ENCODE peak calls at places on chromosomes 13 and 19, in nine cellular contexts. J is foreskin fibroblast, R is ascending aorta, S is neural crest cell, E is endothelial cell, L is Peyer's patch, Q is fibroblast of mammary gland, F is dorsolateral prefrontal cortex, U is breast epithelium. Z is an unnamed sample.

GRCh38 chr19:16571283-16571682 is 932 bp downstream of the SLC35E1 start:
- DNase-seq in U (no peak), R (no peak), Q (peak), L (no peak), S (no peak), J (peak), E (no peak), F (no peak), Z (no peak)

GRCh38 chr13:60448907-60449510 is 52.0 kb downstream of the TDRD3 start:
- DNase-seq in U (no peak), R (no peak), S (peak), E (peak), Q (peak), F (no peak), L (no peak), J (peak), Z (no peak)

GRCh38 chr19:39924389-39924788 is 10.0 kb downstream of the FCGBP start:
- DNase-seq in R (no peak), L (no peak), S (no peak), J (no peak), Q (no peak), U (no peak), E (no peak), F (no peak), Z (no peak)

GRCh38 chr13:112444001-112444311 is 67.8 kb downstream of the SPACA7 start:
- DNase-seq in E (peak), J (peak), L (no peak), Q (peak), S (peak), U (no peak), F (peak), R (no peak), Z (peak)

GRCh38 chr13:46995874-46996273 is 99.0 kb upstream of the HTR2A start:
- DNase-seq in F (no peak), L (no peak), E (no peak), Q (no peak), U (no peak), J (no peak), S (no peak), R (no peak), Z (no peak)

GRCh38 chr13:87820221-87820620 is 149.1 kb downstream of the SLITRK5 start:
- DNase-seq in J (no peak), U (no peak), S (no peak), Q (peak), L (no peak), R (no peak), E (no peak), F (no peak), Z (no peak)

GRCh38 chr19:2360876-2361232 is 789 bp downstream of the TMPRSS9 start:
- DNase-seq in U (no peak), R (no peak), S (no peak), L (no peak), E (no peak), J (no peak), F (no peak), Q (no peak), Z (no peak)

GRCh38 chr19:15448778-15449619 is 757 bp downstream of the WIZ start:
- DNase-seq in J (peak), R (no peak), S (no peak), E (no peak), F (no peak), Q (no peak), U (no peak), L (no peak), Z (no peak)

GRCh38 chr19:10474962-10475451 is 28.1 kb downstream of the KEAP1 start:
- DNase-seq in L (no peak), J (no peak), E (no peak), Q (no peak), S (no peak), F (no peak), U (no peak), R (no peak), Z (no peak)

GRCh38 chr19:16911046-16911445 is 22.2 kb downstream of the F2RL3 start:
- DNase-seq in S (no peak), F (no peak), E (no peak), Q (no peak), L (no peak), J (no peak), U (no peak), R (no peak), Z (no peak)

GRCh38 chr19:4368128-4368820 is 24.9 kb downstream of the MPND start:
- DNase-seq in R (no peak), S (no peak), E (no peak), L (peak), Q (peak), J (no peak), F (no peak), U (no peak), Z (no peak)

GRCh38 chr19:10113964-10114650 is 2.6 kb downstream of the P2RY11 start:
- DNase-seq in S (no peak), R (no peak), U (no peak), E (no peak), F (no peak), L (no peak), J (no peak), Q (no peak), Z (no peak)

GRCh38 chr13:21528616-21529015 is 69.5 kb upstream of the ZDHHC20 start:
- DNase-seq in L (no peak), R (no peak), Q (peak), J (peak), U (no peak), S (no peak), F (no peak), E (no peak), Z (no peak)

GRCh38 chr19:42362891-42363440 is 27.1 kb downstream of the CNFN start:
- DNase-seq in S (no peak), U (no peak), E (no peak), Q (no peak), J (no peak), F (no peak), R (no peak), L (no peak), Z (no peak)

GRCh38 chr19:39276740-39277139 is 8.5 kb downstream of the IFNL2 start:
- DNase-seq in L (no peak), E (no peak), J (no peak), Q (no peak), U (no peak), S (no peak), R (no peak), F (no peak), Z (no peak)

GRCh38 chr19:7860902-7861618 is 13.1 kb downstream of the PRR36 start:
- DNase-seq in S (no peak), U (no peak), R (no peak), F (peak), L (no peak), Q (no peak), E (no peak), J (no peak), Z (no peak)

GRCh38 chr19:7862413-7862951 is 11.7 kb downstream of the PRR36 start:
- DNase-seq in L (peak), U (peak), Q (peak), S (peak), F (no peak), J (peak), R (no peak), E (peak), Z (peak)

GRCh38 chr19:7863157-7863970 is 10.8 kb downstream of the PRR36 start:
- DNase-seq in L (no peak), R (no peak), U (no peak), E (no peak), J (no peak), Q (no peak), S (no peak), F (no peak), Z (no peak)

GRCh38 chr19:7860166-7860901 is 13.9 kb downstream of the PRR36 start:
- DNase-seq in J (no peak), Q (no peak), R (no peak), L (no peak), U (no peak), F (no peak), S (no peak), E (no peak), Z (no peak)

DNA sequence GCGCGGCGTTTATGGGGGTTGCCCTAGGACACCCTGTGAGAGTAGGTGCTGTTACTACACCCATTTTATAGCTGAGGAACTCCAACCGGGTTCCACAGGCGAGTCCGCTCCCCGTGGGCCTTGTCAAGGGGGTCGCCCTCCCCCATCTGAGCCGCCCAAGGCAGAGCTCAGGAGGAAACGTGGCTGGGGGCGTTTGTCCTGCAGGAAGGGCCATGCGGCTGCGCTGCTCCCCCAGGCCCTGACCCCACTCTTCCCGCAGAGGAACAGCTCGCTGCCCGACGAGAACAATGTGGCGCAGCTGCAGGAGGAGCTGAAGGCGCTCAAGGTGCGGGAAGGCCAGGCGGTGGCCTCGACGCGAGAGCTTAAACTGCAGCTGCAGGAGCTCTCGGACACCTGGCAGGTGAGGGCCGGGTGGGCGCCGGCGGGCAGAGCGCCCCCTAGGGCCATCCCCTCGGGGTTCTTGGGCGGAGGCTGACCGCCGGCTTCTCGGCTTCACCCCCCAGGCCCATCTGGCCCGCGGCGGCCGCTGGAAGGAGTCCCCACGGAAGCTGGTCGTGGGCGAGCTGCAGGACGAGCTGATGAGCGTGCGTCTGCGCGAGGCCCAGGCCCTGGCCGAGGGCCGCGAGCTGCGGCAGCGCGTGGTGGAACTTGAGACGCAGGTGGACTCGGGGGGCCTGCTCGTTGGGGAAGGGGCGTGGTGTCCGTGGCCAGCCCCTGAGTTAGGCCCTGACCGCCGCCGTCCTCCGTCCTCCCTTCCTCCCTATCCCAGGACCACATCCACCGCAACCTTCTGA is 12.4 kb downstream of the PRR36 start:
- DNase-seq in R (no peak), J (no peak), Q (no peak), F (no peak), E (no peak), L (no peak), U (no peak), S (no peak), Z (no peak)
- TF ChIP-seq CTCF in R (no peak), J (no peak), Q (no peak), F (no peak), E (peak), L (no peak), U (no peak), S (peak), Z (peak)

GRCh38 chr13:114108141-114108761 is 24.2 kb downstream of the RASA3 start:
- DNase-seq in U (peak), Q (no peak), J (no peak), E (no peak), R (peak), L (no peak), F (no peak), S (no peak), Z (no peak)

GRCh38 chr13:114109646-114110045 is 22.8 kb downstream of the RASA3 start:
- DNase-seq in L (no peak), E (no peak), J (peak), F (no peak), S (no peak), Q (no peak), U (peak), R (no peak), Z (no peak)

GRCh38 chr13:114111577-114111976 is 20.8 kb downstream of the RASA3 start:
- DNase-seq in E (no peak), Q (peak), L (no peak), F (no peak), U (no peak), R (no peak), J (peak), S (no peak), Z (no peak)

GRCh38 chr13:114108894-114109293 is 23.5 kb downstream of the RASA3 start:
- DNase-seq in R (no peak), U (peak), F (no peak), J (no peak), S (no peak), Q (no peak), E (no peak), L (no peak), Z (no peak)

GRCh38 chr13:114110091-114110829 is 22.2 kb downstream of the RASA3 start:
- DNase-seq in F (no peak), L (peak), R (no peak), J (peak), E (peak), U (peak), S (no peak), Q (peak), Z (no peak)
- TF ChIP-seq CTCF in F (no peak), L (peak), R (no peak), J (no peak), E (peak), U (no peak), S (no peak), Q (no peak), Z (no peak)

GRCh38 chr19:19110410-19111137 is 27.7 kb downstream of the TMEM161A start:
- DNase-seq in Q (no peak), U (no peak), S (peak), J (peak), L (no peak), E (peak), F (peak), R (no peak), Z (peak)
- TF ChIP-seq CTCF in Q (no peak), U (no peak), S (peak), J (peak), L (no peak), E (no peak), F (peak), R (peak), Z (peak)

GRCh38 chr13:64471916-64472315 is 2758.2 kb downstream of the PCDH9 start:
- DNase-seq in E (no peak), S (no peak), R (no peak), J (peak), U (no peak), F (no peak), Q (peak), L (no peak), Z (no peak)
- TF ChIP-seq CTCF in E (peak), S (peak), R (peak), J (peak), U (no peak), F (peak), Q (peak), L (no peak), Z (peak)

GRCh38 chr19:737591-738093 is 13.3 kb upstream of the MISP start:
- DNase-seq in E (peak), U (no peak), R (no peak), Q (peak), F (peak), L (peak), J (peak), S (peak), Z (peak)
- TF ChIP-seq CTCF in E (peak), U (peak), R (peak), Q (peak), F (peak), L (no peak), J (peak), S (peak), Z (peak)

GRCh38 chr13:109611912-109612691 is 174.3 kb downstream of the IRS2 start:
- DNase-seq in R (no peak), L (no peak), J (no peak), Q (no peak), F (no peak), E (no peak), U (no peak), S (no peak), Z (no peak)

GRCh38 chr13:109606404-109607028 is 179.9 kb downstream of the IRS2 start:
- DNase-seq in R (no peak), E (no peak), Q (no peak), S (no peak), L (no peak), F (no peak), U (no peak), J (peak), Z (no peak)

GRCh38 chr13:109608032-109608431 is 178.4 kb downstream of the IRS2 start:
- DNase-seq in F (no peak), S (no peak), L (no peak), Q (no peak), R (no peak), U (no peak), E (no peak), J (no peak), Z (no peak)

GRCh38 chr13:109608503-109608902 is 177.9 kb downstream of the IRS2 start:
- DNase-seq in U (no peak), F (no peak), E (no peak), S (no peak), J (no peak), Q (no peak), L (no peak), R (no peak), Z (no peak)

DNA sequence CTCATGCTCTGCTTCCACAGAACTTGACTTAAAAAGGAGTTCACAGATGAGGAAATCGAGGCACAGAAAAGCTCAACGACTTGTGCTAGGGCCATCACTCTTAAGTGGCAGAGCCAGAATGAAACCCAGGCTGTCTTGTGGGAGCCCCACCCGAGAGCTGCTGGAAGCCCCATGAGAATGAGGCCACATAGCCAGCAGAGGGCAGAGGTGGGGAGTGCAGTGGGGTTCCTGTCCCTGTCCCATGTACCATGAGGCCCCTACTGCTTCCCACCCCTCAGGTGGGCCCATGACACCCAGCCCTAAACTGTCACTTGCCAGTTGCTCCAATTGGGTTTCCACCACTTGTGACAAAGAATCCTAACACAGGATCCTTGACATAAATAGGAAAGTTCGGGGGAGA is 175.9 kb downstream of the IRS2 start:
- DNase-seq in E (peak), Q (peak), L (no peak), F (peak), U (no peak), S (no peak), R (no peak), J (no peak), Z (no peak)
- TF ChIP-seq CTCF in E (no peak), Q (peak), L (no peak), F (peak), U (no peak), S (peak), R (no peak), J (peak), Z (peak)

GRCh38 chr13:40657307-40657706 is 9.1 kb downstream of the FOXO1 start:
- DNase-seq in E (no peak), F (no peak), R (no peak), J (no peak), Q (no peak), L (no peak), U (no peak), S (no peak), Z (no peak)

GRCh38 chr13:40651866-40652587 is 14.4 kb downstream of the FOXO1 start:
- DNase-seq in U (no peak), E (no peak), L (no peak), S (no peak), R (no peak), J (no peak), Q (no peak), F (no peak), Z (no peak)

GRCh38 chr13:40652588-40652940 is 13.9 kb downstream of the FOXO1 start:
- DNase-seq in L (no peak), U (no peak), R (no peak), J (no peak), F (no peak), S (no peak), E (no peak), Q (no peak), Z (no peak)

GRCh38 chr13:40656358-40656757 is 10.1 kb downstream of the FOXO1 start:
- DNase-seq in F (no peak), U (no peak), E (no peak), R (no peak), Q (no peak), S (no peak), J (no peak), L (no peak), Z (no peak)

DNA sequence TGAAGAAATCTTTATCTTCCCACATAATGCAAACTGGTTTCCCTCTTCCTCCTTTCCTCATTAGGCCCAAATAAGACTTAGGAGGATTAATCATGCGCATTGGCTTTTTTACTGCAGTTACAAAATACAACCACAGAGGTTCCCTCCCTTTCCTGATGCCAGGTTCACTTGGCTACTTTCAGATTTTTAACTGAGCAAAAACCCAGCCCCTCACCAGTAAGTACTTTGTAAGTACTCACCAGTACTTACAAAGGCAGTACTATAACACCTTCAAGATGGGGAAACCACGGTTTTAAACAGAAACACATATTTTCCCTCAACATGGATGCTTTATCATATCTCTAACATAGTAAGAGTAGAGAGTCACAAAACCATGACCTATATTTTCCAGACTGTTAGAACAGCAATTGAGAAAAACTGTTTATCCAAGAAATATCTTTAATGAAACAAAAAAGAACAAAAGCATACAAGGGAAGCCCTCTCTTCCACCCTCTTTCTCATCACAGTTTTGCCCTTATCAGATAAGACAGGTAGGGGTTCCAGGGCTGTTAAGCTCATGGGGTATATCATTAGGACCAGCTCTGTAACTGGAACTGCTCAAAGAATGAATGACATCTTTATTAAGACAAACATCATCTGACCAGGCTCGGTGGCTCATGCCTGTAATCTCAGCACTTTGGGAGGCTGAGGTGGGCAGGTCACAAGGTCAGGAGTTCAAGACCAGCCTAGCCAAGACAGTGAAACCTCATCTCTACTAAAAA is 12.7 kb downstream of the FOXO1 start:
- DNase-seq in F (no peak), S (no peak), Q (no peak), E (no peak), U (no peak), J (no peak), R (no peak), L (no peak), Z (no peak)
- TF ChIP-seq CTCF in F (no peak), S (no peak), Q (no peak), E (no peak), U (no peak), J (no peak), R (no peak), L (peak), Z (no peak)

GRCh38 chr13:30619731-30620130 is 2.0 kb downstream of the USPL1 start:
- DNase-seq in S (no peak), R (no peak), L (no peak), Q (peak), U (no peak), J (no peak), E (no peak), F (no peak), Z (no peak)

GRCh38 chr13:30618186-30618937 is 642 bp downstream of the USPL1 start:
- DNase-seq in L (peak), E (no peak), F (peak), Q (no peak), J (peak), U (no peak), S (no peak), R (no peak), Z (no peak)

GRCh38 chr13:30617315-30618185 is at the start of gene USPL1:
- DNase-seq in F (peak), S (peak), R (peak), U (peak), E (peak), L (peak), Q (peak), J (peak), Z (peak)

GRCh38 chr13:30616927-30617314 is 799 bp upstream of the USPL1 start:
- DNase-seq in E (peak), Q (peak), R (peak), U (peak), S (no peak), L (peak), J (peak), F (no peak), Z (peak)

GRCh38 chr13:30618938-30619289 is 1.2 kb downstream of the USPL1 start:
- DNase-seq in F (no peak), R (no peak), U (no peak), J (no peak), Q (no peak), L (no peak), S (no peak), E (no peak), Z (no peak)
- TF ChIP-seq CTCF in F (no peak), R (no peak), U (no peak), J (no peak), Q (no peak), L (no peak), S (no peak), E (no peak), Z (no peak)

DNA sequence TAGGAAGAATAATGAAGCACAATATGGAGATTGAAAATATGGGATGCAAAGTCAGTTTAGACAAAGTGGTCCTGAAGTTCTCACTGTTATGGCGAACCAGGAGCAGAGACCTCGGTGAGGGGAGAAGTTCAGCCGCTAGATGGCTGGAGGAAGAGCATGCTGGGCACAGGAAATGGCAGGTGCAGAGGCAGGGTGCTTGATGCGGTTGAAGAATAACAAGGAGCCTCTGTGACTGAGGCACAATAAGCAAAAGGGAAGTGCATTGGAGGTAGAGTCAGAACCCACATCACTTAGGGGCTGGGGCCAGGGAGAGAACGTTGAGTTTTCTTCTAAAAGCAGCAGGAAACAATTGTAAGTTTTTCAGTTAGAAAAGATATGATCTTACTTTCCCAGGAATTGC is 1725.2 kb downstream of the EFNB2 start:
- DNase-seq in F (no peak), U (no peak), S (no peak), E (no peak), Q (no peak), L (no peak), J (no peak), R (no peak), Z (no peak)
- TF ChIP-seq CTCF in F (no peak), U (no peak), S (no peak), E (no peak), Q (no peak), L (no peak), J (no peak), R (no peak), Z (no peak)